ENCODE peak calls at places on chromosomes 7 and 10, in seven cellular contexts. Z is fibroblast of mammary gland, I is NCI-H2171, C is adrenal gland, U is AG08396, A is Peyer's patch, Q is HuH-7. L is an unnamed sample.

GRCh38 chr10:58104419-58104818 is 163.3 kb downstream of the IPMK start:
- DNase-seq in I (no peak), A (no peak), C (no peak), Q (no peak), U (no peak), Z (peak), L (no peak)

GRCh38 chr7:44052771-44053365 is 8.4 kb downstream of the DBNL start:
- DNase-seq in Q (no peak), Z (no peak), C (no peak), I (no peak), A (no peak), U (no peak), L (no peak)

GRCh38 chr7:1324028-1324900 is 91.6 kb downstream of the UNCX start:
- DNase-seq in A (peak), U (no peak), C (no peak), I (no peak), Q (no peak), Z (no peak), L (no peak)

GRCh38 chr7:300546-301290 is 10.7 kb downstream of the FOXL3 start:
- DNase-seq in I (no peak), A (peak), C (no peak), Q (no peak), Z (no peak), U (no peak), L (no peak)

GRCh38 chr7:30930621-30931020 is 19.0 kb downstream of the AQP1 start:
- DNase-seq in U (no peak), I (no peak), Z (no peak), Q (no peak), C (no peak), A (no peak), L (no peak)

GRCh38 chr7:134552105-134552504 is 3.2 kb downstream of the AKR1B15 start:
- DNase-seq in I (no peak), U (no peak), Q (peak), Z (peak), A (no peak), C (no peak), L (peak)

GRCh38 chr7:30929686-30930085 is 18.0 kb downstream of the AQP1 start:
- DNase-seq in C (no peak), Q (no peak), Z (no peak), A (no peak), U (no peak), I (no peak), L (no peak)

GRCh38 chr7:97405842-97406241 is 288.3 kb downstream of the SDHAF3 start:
- DNase-seq in Q (no peak), U (no peak), C (no peak), A (no peak), Z (no peak), I (no peak), L (no peak)

GRCh38 chr7:75757860-75758259 is 14.2 kb downstream of the CCL26 start:
- DNase-seq in U (no peak), C (no peak), I (no peak), A (no peak), Q (no peak), Z (no peak), L (no peak)

GRCh38 chr10:7408494-7409044 is 2.3 kb downstream of the SFMBT2 start:
- DNase-seq in C (peak), I (no peak), Q (no peak), A (peak), Z (peak), U (peak), L (peak)

GRCh38 chr10:77564781-77565589 is 72.6 kb downstream of the KCNMA1 start:
- DNase-seq in I (no peak), C (no peak), Q (no peak), A (no peak), Z (peak), U (peak), L (peak)

GRCh38 chr10:109205929-109206585 is 717.3 kb downstream of the XPNPEP1 start:
- DNase-seq in I (no peak), A (no peak), Q (no peak), C (no peak), U (peak), Z (peak), L (no peak)

GRCh38 chr7:100372256-100372655 is 1.0 kb upstream of the PILRA start:
- DNase-seq in C (no peak), Q (no peak), Z (peak), A (no peak), I (no peak), U (peak), L (no peak)

GRCh38 chr10:114045071-114045737 is 1.5 kb downstream of the ADRB1 start:
- DNase-seq in A (peak), U (no peak), I (no peak), Z (no peak), Q (no peak), C (no peak), L (peak)

GRCh38 chr7:155489862-155490696 is 32.1 kb downstream of the EN2 start:
- DNase-seq in Q (no peak), Z (peak), A (no peak), I (no peak), U (peak), C (no peak), L (peak)

GRCh38 chr10:5948999-5949759 is 28.2 kb downstream of the IL15RA start:
- DNase-seq in A (peak), C (peak), Z (peak), U (peak), Q (peak), I (no peak), L (peak)

GRCh38 chr10:86371116-86371515 is 4.5 kb upstream of the GRID1 start:
- DNase-seq in C (no peak), Q (no peak), Z (no peak), U (no peak), A (no peak), I (no peak), L (no peak)

GRCh38 chr7:46752881-46753366 is 829.0 kb downstream of the TNS3 start:
- DNase-seq in U (peak), Q (no peak), I (no peak), Z (peak), C (no peak), A (no peak), L (no peak)

GRCh38 chr10:3811331-3811870 is 26.4 kb upstream of the KLF6 start:
- DNase-seq in I (no peak), A (no peak), C (peak), Q (no peak), Z (peak), U (peak), L (no peak)

L was measured in nephron progenitor cell.